ENCODE peak calls at places on chromosomes 7 and 10, in six cellular contexts. Y is PC-3, F is keratinocyte, B is fibroblast of lung, N is neural progenitor cell, A is HCT116. P is an unnamed sample. For H3K4me1, the result is how much of the 10 kb centered on the place peaks cover.

GRCh38 chr7:2566890-2567662 is 8.3 kb downstream of the IQCE start:
- DNase-seq in Y (no peak), B (no peak), F (no peak), A (no peak), N (no peak), P (no peak)

GRCh38 chr10:13851906-13852305 is 265.1 kb downstream of the PRPF18 start:
- DNase-seq in N (no peak), Y (no peak), A (no peak), F (no peak), B (peak), P (no peak)

GRCh38 chr10:4633186-4633585 is 192.8 kb upstream of the AKR1E2 start:
- DNase-seq in A (no peak), B (no peak), N (no peak), Y (no peak), F (no peak), P (peak)

GRCh38 chr7:154835924-154836529 is 166.9 kb downstream of the PAXIP1 start:
- DNase-seq in N (no peak), B (no peak), Y (no peak), F (no peak), A (no peak), P (no peak)

GRCh38 chr7:70654979-70655378 is 477.0 kb upstream of the GALNT17 start:
- DNase-seq in Y (no peak), B (no peak), N (no peak), A (no peak), F (no peak), P (no peak)

GRCh38 chr10:1629326-1630036 is 107.8 kb downstream of the ADARB2 start:
- DNase-seq in N (peak), Y (no peak), B (no peak), F (no peak), A (no peak), P (no peak)

GRCh38 chr7:133412942-133413341 is 160.1 kb downstream of the EXOC4 start:
- DNase-seq in Y (no peak), F (no peak), A (no peak), N (no peak), B (no peak), P (no peak)

GRCh38 chr7:45878457-45879144 is 5.7 kb upstream of the CCDC201 start:
- DNase-seq in B (no peak), Y (no peak), N (no peak), F (no peak), A (no peak), P (peak)

GRCh38 chr10:96910488-96911395 is 78.6 kb downstream of the LCOR start:
- DNase-seq in F (no peak), B (no peak), Y (peak), A (peak), N (peak), P (no peak)

GRCh38 chr10:97774811-97775294 is 3.1 kb upstream of the SFRP5 start:
- DNase-seq in F (no peak), B (no peak), Y (no peak), A (no peak), N (no peak), P (no peak)

GRCh38 chr10:117003336-117003735 is 1.7 kb downstream of the SHTN1 start:
- DNase-seq in F (no peak), N (no peak), Y (peak), A (no peak), B (no peak), P (peak)

GRCh38 chr10:52092390-52092789 is 221.7 kb upstream of the DKK1 start:
- DNase-seq in A (no peak), N (no peak), B (no peak), F (no peak), Y (no peak), P (no peak)

GRCh38 chr7:12610899-12611298 is 40.4 kb downstream of the SCIN start:
- DNase-seq in N (no peak), F (no peak), B (no peak), A (no peak), Y (peak), P (no peak)

GRCh38 chr10:58412502-58412961 is 27.3 kb downstream of the TFAM start:
- DNase-seq in Y (peak), N (peak), F (peak), B (peak), A (no peak), P (peak)

GRCh38 chr10:72954596-72955569 is at the start of gene PLA2G12B:
- DNase-seq in Y (no peak), B (no peak), F (no peak), N (peak), A (no peak), P (no peak)

GRCh38 chr7:74483402-74484336 is 30.0 kb downstream of the GTF2IRD1 start:
- DNase-seq in Y (peak), B (peak), A (no peak), F (no peak), N (no peak), P (peak)

GRCh38 chr7:43697690-43698089 is 31.6 kb downstream of the COA1 start:
- DNase-seq in N (no peak), F (no peak), B (peak), A (no peak), Y (no peak), P (no peak)

GRCh38 chr10:7576340-7576739 is 90.4 kb downstream of the ITIH5 start:
- DNase-seq in Y (no peak), B (no peak), F (no peak), N (no peak), A (no peak), P (no peak)

GRCh38 chr7:19558527-19558926 is 150.3 kb downstream of the POLR1F start:
- DNase-seq in A (no peak), Y (peak), N (no peak), F (no peak), B (peak), P (peak)

GRCh38 chr7:99244942-99245341 is 27.7 kb upstream of the MYH16 start:
- DNase-seq in N (no peak), B (peak), A (no peak), F (no peak), Y (peak), P (no peak)

GRCh38 chr7:66352071-66352470 is 146.9 kb downstream of the TPST1 start:
- DNase-seq in A (no peak), B (no peak), N (peak), F (no peak), Y (no peak), P (no peak)

GRCh38 chr10:78806805-78807221 is 262.0 kb upstream of the ZMIZ1 start:
- DNase-seq in F (no peak), B (peak), Y (peak), N (no peak), A (no peak), P (peak)

GRCh38 chr7:51785171-51785570 is 468.6 kb upstream of the COBL start:
- DNase-seq in A (no peak), F (no peak), Y (no peak), B (no peak), N (no peak), P (no peak)

GRCh38 chr10:77832243-77832642 is 94.3 kb downstream of the DLG5 start:
- DNase-seq in B (no peak), Y (no peak), F (no peak), N (no peak), A (no peak), P (peak)

GRCh38 chr7:101507327-101507726 is 121.8 kb downstream of the MYL10 start:
- DNase-seq in Y (no peak), B (no peak), A (no peak), F (no peak), N (no peak), P (no peak)

GRCh38 chr10:86664370-86665217 is 3.7 kb upstream of the LDB3 start:
- DNase-seq in F (no peak), B (no peak), A (no peak), Y (no peak), N (no peak), P (no peak)

GRCh38 chr7:151802469-151802846 is 74.5 kb downstream of the PRKAG2 start:
- DNase-seq in B (no peak), N (no peak), A (no peak), Y (no peak), F (no peak), P (no peak)

GRCh38 chr7:142587578-142588191 is 161.6 kb upstream of the PRSS1 start:
- DNase-seq in F (no peak), A (peak), B (peak), Y (peak), N (peak), P (peak)

DNA sequence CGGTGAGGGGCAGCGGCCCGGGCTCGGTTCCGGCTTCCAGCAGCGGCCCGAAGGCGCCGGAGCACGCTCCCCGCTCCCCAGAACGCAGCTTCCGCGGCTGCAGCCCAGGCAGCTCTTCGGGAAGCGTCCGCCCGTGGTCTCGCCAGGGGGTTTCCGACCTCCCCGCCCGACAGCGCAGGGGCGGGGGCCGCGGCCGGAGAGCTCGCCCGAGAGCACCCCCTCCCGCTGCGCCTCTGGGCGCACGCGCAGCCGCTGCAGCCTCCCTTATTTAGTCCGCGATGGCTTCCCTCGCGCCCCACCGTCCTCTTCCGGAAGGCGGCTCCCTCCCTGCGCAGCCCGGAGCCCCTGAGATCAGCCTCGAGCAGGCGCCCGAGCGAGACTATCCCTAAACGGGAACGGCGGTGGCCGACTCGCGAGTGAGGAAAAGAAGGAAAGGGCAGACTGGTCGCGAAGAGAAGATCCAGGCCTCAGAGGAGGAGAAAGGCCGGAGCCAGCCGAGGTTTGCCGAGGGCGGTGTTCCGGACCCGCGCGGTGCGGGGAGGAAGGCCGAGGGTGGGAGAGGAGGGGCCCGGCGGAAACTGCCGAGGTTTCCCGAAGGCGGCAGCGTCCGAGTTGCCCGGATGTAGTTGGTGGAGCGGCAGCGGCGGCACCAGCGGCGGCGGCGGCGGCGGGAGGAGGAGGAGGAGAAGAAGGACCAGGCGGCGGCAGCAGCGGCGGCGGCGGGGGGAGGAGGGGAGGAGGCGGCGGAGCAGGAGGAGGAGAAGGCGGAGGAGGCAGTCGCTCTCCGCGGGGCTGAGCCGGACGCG is at the start of gene WAC:
- DNase-seq in F (no peak), N (peak), A (peak), Y (peak), B (peak), P (peak)
- H3K4me1 ChIP-seq in F (under half), N (under half), A (under half), Y (under half), B (under half), P (under half)

GRCh38 chr7:27106181-27106905 is 3.9 kb upstream of the HOXA2 start:
- DNase-seq in B (peak), F (no peak), N (peak), A (no peak), Y (no peak), P (no peak)

GRCh38 chr7:27105161-27106122 is 3.0 kb upstream of the HOXA2 start:
- DNase-seq in F (no peak), A (no peak), Y (no peak), N (no peak), B (peak), P (no peak)

GRCh38 chr7:27103489-27104226 is 1.2 kb upstream of the HOXA2 start:
- DNase-seq in A (no peak), N (peak), Y (no peak), F (no peak), B (peak), P (no peak)

GRCh38 chr7:27102578-27103442 is at the start of gene HOXA2:
- DNase-seq in N (peak), F (no peak), Y (no peak), B (peak), A (no peak), P (no peak)

GRCh38 chr7:27104244-27105149 is 2.0 kb upstream of the HOXA2 start:
- DNase-seq in N (no peak), Y (no peak), F (no peak), B (peak), A (no peak), P (no peak)
- TF ChIP-seq EZH2 in N (peak), Y (no peak), F (no peak), B (no peak), A (no peak), P (no peak)

GRCh38 chr7:84162125-84162524 is 32.5 kb downstream of the SEMA3A start:
- DNase-seq in Y (no peak), B (no peak), F (no peak), A (no peak), N (no peak), P (no peak)
- H3K4me1 ChIP-seq in Y (under half), B (under half), F (under half), A (under half), N (under half), P (under half)

DNA sequence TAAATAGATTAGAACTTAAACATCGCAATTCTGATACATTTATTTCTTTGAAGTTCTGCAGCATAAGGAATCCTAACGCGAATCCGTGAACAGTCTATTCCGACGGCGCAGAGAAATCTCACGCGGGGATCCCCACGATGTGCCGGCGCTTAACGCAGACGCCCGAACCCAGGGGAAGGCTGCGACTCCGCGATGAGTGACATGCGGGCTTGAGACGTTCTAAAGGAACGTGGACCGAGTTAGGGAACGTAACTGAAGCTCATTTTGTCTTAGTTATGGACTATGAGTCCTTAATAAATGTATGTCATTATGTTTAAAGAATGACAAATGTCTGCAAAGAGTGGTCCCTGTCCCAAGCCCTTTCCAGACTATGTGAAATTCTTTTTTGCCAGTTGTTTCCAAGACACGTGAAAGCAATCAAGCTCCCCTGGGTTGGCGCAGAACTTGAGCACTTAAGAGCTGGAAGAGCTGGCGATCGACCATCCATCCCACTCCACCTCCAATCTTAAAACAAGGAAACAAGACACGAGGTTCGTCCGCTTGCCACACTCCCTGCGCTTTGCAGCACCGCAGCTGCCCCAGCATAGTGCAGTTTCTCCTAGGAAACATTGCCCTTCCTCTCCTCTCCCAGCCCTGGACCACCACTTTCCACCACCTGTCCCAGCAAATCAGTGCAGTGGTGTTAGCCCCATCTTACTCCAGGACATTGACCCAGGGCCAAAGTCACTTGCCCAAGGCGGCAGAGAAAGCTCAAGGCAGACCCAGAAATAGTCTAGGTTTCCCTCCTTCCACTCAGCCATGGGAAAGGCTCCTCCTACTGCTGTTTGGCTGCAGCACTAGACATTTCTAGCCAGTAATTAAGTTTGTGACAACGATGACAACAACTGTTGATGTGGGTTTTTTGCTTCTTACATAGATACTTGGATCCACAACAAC is 1.2 kb upstream of the PARD3 start:
- DNase-seq in F (no peak), B (peak), A (no peak), Y (peak), N (peak), P (peak)
- TF ChIP-seq EZH2 in F (no peak), B (peak), A (no peak), Y (no peak), N (peak), P (no peak)

GRCh38 chr7:150716368-150716767 is at the start of gene GIMAP1:
- DNase-seq in N (no peak), F (no peak), B (no peak), A (no peak), Y (no peak), P (no peak)
- H3K4me1 ChIP-seq in N (under half), F (under half), B (under half), A (under half), Y (under half), P (under half)

GRCh38 chr7:49774459-49775064 is 1.1 kb downstream of the VWC2 start:
- DNase-seq in A (no peak), B (no peak), Y (no peak), F (no peak), N (peak), P (no peak)
- TF ChIP-seq EZH2 in A (no peak), B (peak), Y (no peak), F (peak), N (peak), P (no peak)

GRCh38 chr10:113059001-113059780 is 109.1 kb downstream of the TCF7L2 start:
- DNase-seq in B (peak), F (no peak), N (peak), A (no peak), Y (no peak), P (no peak)

GRCh38 chr10:113058175-113058961 is 108.3 kb downstream of the TCF7L2 start:
- DNase-seq in F (no peak), B (peak), Y (no peak), N (peak), A (no peak), P (no peak)

GRCh38 chr10:113062977-113063967 is 113.2 kb downstream of the TCF7L2 start:
- DNase-seq in N (peak), Y (no peak), B (peak), A (no peak), F (no peak), P (no peak)

GRCh38 chr10:113060221-113061053 is 110.4 kb downstream of the TCF7L2 start:
- DNase-seq in Y (no peak), F (no peak), B (no peak), A (no peak), N (no peak), P (no peak)

DNA sequence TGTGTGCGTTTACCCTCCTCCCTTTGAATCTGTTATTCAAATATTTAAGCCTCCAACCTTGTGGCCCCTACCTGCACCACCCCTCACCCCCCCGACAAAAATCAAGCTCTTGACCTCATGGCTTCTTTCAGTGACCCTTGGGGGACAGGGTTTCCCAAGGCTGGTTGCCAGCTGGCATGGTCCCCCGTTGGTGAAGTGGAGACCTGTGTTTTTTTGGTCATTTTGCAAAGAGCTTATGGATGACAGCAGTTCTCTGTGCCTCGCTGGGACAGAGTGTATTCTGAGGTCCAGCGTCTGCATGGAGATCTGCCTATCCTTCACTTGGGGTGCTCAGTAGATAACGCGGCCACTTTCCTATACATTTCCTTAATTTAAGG is 111.0 kb downstream of the TCF7L2 start:
- DNase-seq in B (no peak), N (no peak), Y (no peak), A (no peak), F (no peak), P (no peak)
- H3K4me1 ChIP-seq in B (under half), N (half or more), Y (under half), A (half or more), F (under half), P (under half)